ENCODE peak calls at places on chromosome 21, in eight cellular contexts. C, X, L, K, T, M, A and V are unnamed samples.

GRCh38 chr21:38256599-38257302 is at the start of gene KCNJ15:
- DNase-seq in L (no peak), T (no peak), X (no peak), K (no peak), C (no peak), M (no peak), A (no peak), V (no peak)

GRCh38 chr21:45923146-45923545 is 58.4 kb upstream of the COL6A1 start:
- DNase-seq in X (no peak), K (no peak), M (peak; percentile 42), C (peak; percentile 80), A (peak; percentile 81), T (peak; percentile 77), L (no peak), V (no peak)

GRCh38 chr21:35602811-35603210 is 457.5 kb downstream of the SETD4 start:
- DNase-seq in T (no peak), A (no peak), K (no peak), L (no peak), M (no peak), C (no peak), X (no peak), V (no peak)

GRCh38 chr21:24205317-24205716 is 1402.0 kb downstream of the MRPL39 start:
- DNase-seq in C (no peak), K (no peak), T (no peak), L (no peak), A (no peak), M (no peak), X (no peak), V (no peak)

GRCh38 chr21:32771134-32771523 is 426 bp downstream of the PAXBP1 start:
- DNase-seq in M (no peak), K (peak; percentile 83), T (peak; percentile 54), L (peak; percentile 74), C (peak; percentile 63), A (peak; percentile 50), X (peak; percentile 44), V (peak; percentile 72)

GRCh38 chr21:29078884-29079765 is 5.7 kb upstream of the CCT8 start:
- DNase-seq in C (no peak), X (no peak), M (no peak), T (no peak), K (peak; percentile 66), L (no peak), A (peak; percentile 32), V (no peak)

GRCh38 chr21:34054259-34054658 is 19.1 kb upstream of the MRPS6 start:
- DNase-seq in X (no peak), M (no peak), C (no peak), K (no peak), L (no peak), A (no peak), T (no peak), V (no peak)

GRCh38 chr21:26026113-26026512 is 144.5 kb downstream of the APP start:
- DNase-seq in K (no peak), M (no peak), L (no peak), T (no peak), C (no peak), X (no peak), A (no peak), V (no peak)

GRCh38 chr21:46052703-46053651 is 44.9 kb upstream of the COL6A2 start:
- DNase-seq in L (peak; percentile 64), A (peak; percentile 94), C (peak; percentile 46), K (no peak), T (peak; percentile 95), X (peak; percentile 5), M (peak; percentile 61), V (no peak)

GRCh38 chr21:35019631-35020032 is 29.5 kb downstream of the RUNX1 start:
- DNase-seq in C (no peak), L (no peak), A (peak; percentile 73), M (no peak), T (no peak), X (no peak), K (no peak), V (no peak)

GRCh38 chr21:33266050-33266783 is at the start of gene IL10RB:
- DNase-seq in L (peak; percentile 77), T (peak; percentile 44), C (peak; percentile 46), X (peak; percentile 62), A (peak; percentile 66), M (peak; percentile 59), K (peak; percentile 85), V (peak; percentile 90)

GRCh38 chr21:41136286-41136685 is 31.7 kb upstream of the BACE2 start:
- DNase-seq in A (no peak), C (no peak), M (no peak), T (no peak), X (no peak), L (no peak), K (no peak), V (no peak)

GRCh38 chr21:32560896-32561295 is 24.4 kb downstream of the TCP10L start:
- DNase-seq in C (no peak), L (no peak), X (no peak), T (no peak), M (no peak), K (no peak), A (no peak), V (no peak)

GRCh38 chr21:40146201-40146890 is 279.1 kb downstream of the PCP4 start:
- DNase-seq in C (no peak), L (no peak), K (no peak), M (no peak), X (no peak), A (peak; percentile 4), T (no peak), V (no peak)

GRCh38 chr21:32915099-32915498 is 110.6 kb upstream of the OLIG2 start:
- DNase-seq in M (no peak), T (no peak), L (no peak), X (no peak), C (no peak), K (no peak), A (no peak), V (no peak)

GRCh38 chr21:27475363-27475955 is 508.6 kb upstream of the ADAMTS5 start:
- DNase-seq in A (no peak), X (no peak), T (no peak), M (no peak), C (no peak), K (no peak), L (no peak), V (no peak)

GRCh38 chr21:27477321-27477720 is 510.4 kb upstream of the ADAMTS5 start:
- DNase-seq in L (no peak), M (no peak), T (peak; percentile 75), C (peak; percentile 50), A (no peak), K (no peak), X (no peak), V (no peak)

GRCh38 chr21:27480841-27481261 is 514.0 kb upstream of the ADAMTS5 start:
- DNase-seq in L (no peak), C (no peak), M (no peak), X (no peak), T (peak; percentile 88), A (peak; percentile 17), K (no peak), V (no peak)

DNA sequence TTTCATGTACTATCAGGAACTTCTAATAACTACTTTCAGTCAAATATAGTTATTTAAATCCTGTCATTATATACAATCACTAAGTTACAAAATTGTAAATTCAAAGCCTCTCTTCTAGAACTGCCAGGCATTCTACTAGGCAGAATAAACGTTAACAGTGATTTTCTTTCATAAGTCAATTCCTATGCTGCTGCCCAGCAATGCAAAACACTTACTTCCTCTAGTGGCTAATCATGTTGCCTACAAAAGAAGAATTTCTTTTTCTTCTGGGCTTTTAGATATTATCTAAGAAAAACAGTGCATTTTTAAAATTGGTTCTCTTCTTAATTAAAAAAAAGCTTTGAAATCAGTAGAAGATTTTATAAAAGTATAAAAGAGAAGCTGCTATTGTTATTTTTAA is 509.8 kb upstream of the ADAMTS5 start:
- DNase-seq in T (peak; percentile 83), K (no peak), M (no peak), L (no peak), C (peak; percentile 80), A (no peak), X (no peak), V (no peak)
- TF ChIP-seq CTCF in T (peak; percentile 83), K (no peak), M (no peak), L (peak; percentile 37), C (peak; percentile 67), A (peak; percentile 34), X (no peak), V (no peak)

DNA sequence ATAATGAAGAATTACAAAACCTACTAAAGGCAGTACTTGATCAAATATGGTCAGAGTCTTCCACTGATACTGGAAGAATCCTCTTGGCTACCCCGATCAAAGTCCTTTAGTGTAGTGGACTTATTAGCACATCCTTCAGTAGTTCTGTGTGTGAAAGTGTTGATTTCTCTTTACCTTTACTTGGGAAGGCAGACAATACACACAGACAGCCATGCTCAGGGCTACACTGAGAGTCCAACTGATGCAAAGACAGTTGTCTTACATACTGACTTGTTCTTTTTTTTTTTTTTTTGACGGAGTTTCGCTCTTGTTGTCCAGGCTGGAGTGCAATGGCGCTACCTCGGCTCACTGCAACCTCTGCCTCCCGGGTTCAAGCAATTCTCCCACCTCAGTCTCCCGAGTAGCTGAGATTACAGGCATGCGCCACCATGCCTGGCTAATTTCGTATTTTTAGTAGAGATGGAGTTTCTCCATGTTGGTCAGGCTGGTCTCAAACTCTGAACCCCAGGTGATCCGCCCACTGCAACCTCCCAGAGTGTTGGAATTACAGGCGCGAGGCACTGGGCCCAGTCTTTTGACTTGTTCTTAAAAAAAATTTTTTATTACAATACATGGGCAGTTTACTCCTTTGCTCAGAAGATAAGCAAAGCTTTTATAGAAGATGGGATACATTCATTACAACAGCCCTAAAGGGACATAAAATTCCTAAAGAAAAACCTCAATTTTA is 3.5 kb upstream of the PTTG1IP start:
- DNase-seq in C (no peak), A (no peak), K (no peak), M (no peak), L (no peak), X (no peak), T (no peak), V (no peak)
- TF ChIP-seq CTCF in C (no peak), A (no peak), K (no peak), M (no peak), L (no peak), X (no peak), T (no peak), V (no peak)

GRCh38 chr21:18245493-18245967 is 897 bp downstream of the CHODL start:
- DNase-seq in C (no peak), T (no peak), L (no peak), M (no peak), X (no peak), K (no peak), A (no peak), V (peak; percentile 10)
- TF ChIP-seq CTCF in C (no peak), T (no peak), L (no peak), M (no peak), X (no peak), K (no peak), A (no peak), V (no peak)

DNA sequence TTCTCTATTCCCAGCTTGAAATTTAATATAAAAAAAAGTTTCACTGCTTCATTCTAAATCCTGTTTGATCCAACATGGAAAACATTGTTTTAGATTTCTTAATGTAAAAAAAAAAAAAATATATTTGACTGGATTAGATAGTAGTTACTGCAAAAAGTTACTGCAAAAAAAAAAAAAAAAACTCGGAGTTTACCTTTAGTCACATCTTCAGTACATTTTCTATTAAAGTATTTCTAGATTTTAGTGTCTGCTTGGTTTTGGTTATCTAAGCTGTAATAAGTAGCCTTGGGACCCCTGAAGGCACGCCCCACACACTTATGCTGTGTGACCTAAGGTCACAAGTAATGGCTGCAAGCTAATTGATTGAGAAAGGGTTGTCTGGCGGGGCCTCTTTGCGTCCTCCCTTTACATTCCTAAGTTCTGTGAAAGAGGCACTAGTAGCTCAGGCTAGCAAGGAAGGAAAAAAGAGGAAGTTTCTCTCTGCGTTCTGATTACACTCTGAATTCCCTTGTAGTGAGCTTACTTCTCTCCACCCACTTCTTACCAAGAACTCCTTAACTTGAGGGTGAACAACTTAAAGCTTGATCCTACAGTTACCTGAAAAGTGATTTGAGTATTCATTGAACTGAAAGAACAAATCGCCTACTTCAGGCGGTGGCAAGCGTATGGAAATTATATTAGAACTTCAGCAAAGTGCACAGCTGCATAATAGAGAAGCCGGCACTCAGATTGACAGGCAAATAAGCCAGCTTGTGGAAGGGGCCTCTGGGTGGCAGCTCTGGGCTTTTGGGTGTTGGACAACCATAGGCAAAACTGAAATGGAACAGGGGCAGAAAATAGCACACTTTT is 464.2 kb downstream of the USP25 start:
- DNase-seq in M (no peak), K (peak; percentile 6), C (peak; percentile 87), A (peak; percentile 35), L (no peak), T (peak; percentile 79), X (no peak), V (peak; percentile 9)
- TF ChIP-seq CTCF in M (no peak), K (no peak), C (peak; percentile 22), A (no peak), L (no peak), T (peak; percentile 51), X (no peak), V (no peak)